ENCODE peak calls at places on chromosomes 16 and 17, in eight cellular contexts. U, K, M, A, X, Y, N and J are unnamed samples.

GRCh38 chr17:73028311-73028755 is 64.2 kb downstream of the SLC39A11 start:
- DNase-seq in U (no peak), K (no peak), M (no peak), A (no peak), X (no peak), Y (no peak), N (no peak), J (no peak)

GRCh38 chr16:81804134-81804610 is 25.1 kb downstream of the PLCG2 start:
- DNase-seq in U (no peak), K (no peak), M (no peak), A (no peak), X (no peak), Y (no peak), N (no peak), J (no peak)

GRCh38 chr17:72682597-72682996 is 409.9 kb downstream of the SLC39A11 start:
- DNase-seq in U (no peak), K (no peak), M (no peak), A (no peak), X (no peak), Y (no peak), N (no peak), J (no peak)

GRCh38 chr17:79732804-79733691 is 2.3 kb downstream of the ENPP7 start:
- DNase-seq in U (no peak), K (no peak), M (no peak), A (no peak), X (no peak), Y (no peak), N (no peak), J (no peak)

GRCh38 chr16:9225527-9226316 is 134.3 kb downstream of the HAPSTR1 start:
- DNase-seq in U (peak; percentile 46), K (no peak), M (peak; percentile 59), A (no peak), X (no peak), Y (no peak), N (no peak), J (no peak)

GRCh38 chr17:80101946-80102706 is 745 bp downstream of the GAA start:
- DNase-seq in U (no peak), K (no peak), M (peak; percentile 34), A (no peak), X (no peak), Y (no peak), N (no peak), J (no peak)

GRCh38 chr16:49459953-49460735 is 86.5 kb downstream of the C16orf78 start:
- DNase-seq in U (no peak), K (no peak), M (no peak), A (peak; percentile 22), X (no peak), Y (peak; percentile 49), N (no peak), J (no peak)

GRCh38 chr17:62870581-62870964 is 62.5 kb upstream of the MARCHF10 start:
- DNase-seq in U (no peak), K (no peak), M (peak; percentile 47), A (no peak), X (no peak), Y (no peak), N (no peak), J (no peak)

GRCh38 chr16:58741166-58741565 is 7.0 kb upstream of the GOT2 start:
- DNase-seq in U (no peak), K (no peak), M (no peak), A (no peak), X (no peak), Y (no peak), N (no peak), J (no peak)

GRCh38 chr16:75074920-75075687 is 41.5 kb downstream of the LDHD start:
- DNase-seq in U (no peak), K (no peak), M (no peak), A (no peak), X (no peak), Y (peak; percentile 86), N (peak; percentile 73), J (no peak)

GRCh38 chr16:67441289-67441753 is 10.4 kb downstream of the HSD11B2 start:
- DNase-seq in U (peak; percentile 23), K (no peak), M (no peak), A (no peak), X (peak; percentile 51), Y (no peak), N (no peak), J (no peak)

GRCh38 chr16:57590654-57591085 is 37.8 kb upstream of the ADGRG1 start:
- DNase-seq in U (no peak), K (no peak), M (no peak), A (no peak), X (no peak), Y (peak; percentile 83), N (peak; percentile 11), J (no peak)

GRCh38 chr16:72481419-72481818 is 309.5 kb upstream of the PMFBP1 start:
- DNase-seq in U (no peak), K (no peak), M (no peak), A (no peak), X (no peak), Y (no peak), N (no peak), J (no peak)

GRCh38 chr17:27809555-27809954 is 9.2 kb upstream of the NOS2 start:
- DNase-seq in U (no peak), K (no peak), M (no peak), A (no peak), X (no peak), Y (no peak), N (no peak), J (no peak)

GRCh38 chr16:12637002-12637401 is 166.7 kb downstream of the CPPED1 start:
- DNase-seq in U (no peak), K (no peak), M (peak; percentile 84), A (no peak), X (no peak), Y (no peak), N (no peak), J (no peak)

GRCh38 chr17:63277629-63278028 is 168.5 kb downstream of the CYB561 start:
- DNase-seq in U (no peak), K (no peak), M (no peak), A (no peak), X (no peak), Y (no peak), N (no peak), J (no peak)

GRCh38 chr16:28865289-28865688 is 1.6 kb downstream of the SH2B1 start:
- DNase-seq in U (no peak), K (no peak), M (no peak), A (no peak), X (no peak), Y (no peak), N (no peak), J (no peak)

GRCh38 chr17:74840500-74840899 is 19.2 kb downstream of the GRIN2C start:
- DNase-seq in U (no peak), K (no peak), M (no peak), A (no peak), X (no peak), Y (no peak), N (no peak), J (no peak)

GRCh38 chr16:84553873-84554399 is 49.5 kb upstream of the MEAK7 start:
- DNase-seq in U (no peak), K (no peak), M (no peak), A (no peak), X (no peak), Y (no peak), N (no peak), J (no peak)